ENCODE peak calls at places on chromosomes 11 and 22, in nine cellular contexts. V is breast epithelium, E is astrocyte of the cerebellum, K is esophagus muscularis mucosa, M is HFFc6, R is lower lobe of right lung, H is fibroblast of the aortic adventitia, T is tibial artery, G is Calu3. Q is an unnamed sample.
A peak's percentile ranks its signal among the peaks of the same experiment; 100 is the strongest.

GRCh38 chr11:6237271-6237670 is 1.6 kb upstream of the CNGA4 start:
- DNase-seq in V (no peak), E (no peak), K (no peak), M (no peak), R (no peak), H (no peak), T (no peak), G (no peak), Q (no peak)

GRCh38 chr11:41461057-41461681 is 1.7 kb upstream of the LRRC4C start:
- DNase-seq in V (no peak), E (no peak), K (no peak), M (no peak), R (no peak), H (peak; percentile 15), T (no peak), G (no peak), Q (no peak)

GRCh38 chr22:48098243-48098935 is 1335.9 kb downstream of the TBC1D22A start:
- DNase-seq in V (no peak), E (no peak), K (no peak), M (no peak), R (no peak), H (no peak), T (no peak), G (no peak), Q (no peak)

GRCh38 chr11:7955191-7955590 is 10.1 kb downstream of the NLRP10 start:
- DNase-seq in V (no peak), E (no peak), K (no peak), M (no peak), R (no peak), H (no peak), T (no peak), G (no peak), Q (no peak)

GRCh38 chr11:104870910-104871309 is 27.4 kb downstream of the CASP12 start:
- DNase-seq in V (no peak), E (peak; percentile 70), K (no peak), M (no peak), R (no peak), H (peak; percentile 50), T (no peak), G (no peak), Q (no peak)

GRCh38 chr11:3879967-3880542 is 24.6 kb downstream of the STIM1 start:
- DNase-seq in V (no peak), E (no peak), K (no peak), M (no peak), R (no peak), H (no peak), T (no peak), G (peak; percentile 40), Q (no peak)

GRCh38 chr11:33935466-33935865 is 43.6 kb upstream of the LMO2 start:
- DNase-seq in V (no peak), E (no peak), K (no peak), M (no peak), R (no peak), H (no peak), T (no peak), G (no peak), Q (no peak)

GRCh38 chr22:37601540-37602442 is 6.8 kb upstream of the GGA1 start:
- DNase-seq in V (peak; percentile 67), E (no peak), K (no peak), M (peak; percentile 30), R (no peak), H (peak; percentile 33), T (no peak), G (peak; percentile 88), Q (no peak)

GRCh38 chr22:19579113-19579811 is 55.1 kb upstream of the CLDN5 start:
- DNase-seq in V (no peak), E (no peak), K (no peak), M (no peak), R (no peak), H (no peak), T (no peak), G (no peak), Q (no peak)

GRCh38 chr11:120527111-120527748 is 15.7 kb downstream of the GRIK4 start:
- DNase-seq in V (no peak), E (peak; percentile 38), K (no peak), M (no peak), R (no peak), H (peak; percentile 42), T (no peak), G (no peak), Q (no peak)
- TF ChIP-seq CTCF in V (no peak), E (no peak), K (no peak), M (peak; percentile 24), R (no peak), H (no peak), T (no peak), G (no peak), Q (no peak)

DNA sequence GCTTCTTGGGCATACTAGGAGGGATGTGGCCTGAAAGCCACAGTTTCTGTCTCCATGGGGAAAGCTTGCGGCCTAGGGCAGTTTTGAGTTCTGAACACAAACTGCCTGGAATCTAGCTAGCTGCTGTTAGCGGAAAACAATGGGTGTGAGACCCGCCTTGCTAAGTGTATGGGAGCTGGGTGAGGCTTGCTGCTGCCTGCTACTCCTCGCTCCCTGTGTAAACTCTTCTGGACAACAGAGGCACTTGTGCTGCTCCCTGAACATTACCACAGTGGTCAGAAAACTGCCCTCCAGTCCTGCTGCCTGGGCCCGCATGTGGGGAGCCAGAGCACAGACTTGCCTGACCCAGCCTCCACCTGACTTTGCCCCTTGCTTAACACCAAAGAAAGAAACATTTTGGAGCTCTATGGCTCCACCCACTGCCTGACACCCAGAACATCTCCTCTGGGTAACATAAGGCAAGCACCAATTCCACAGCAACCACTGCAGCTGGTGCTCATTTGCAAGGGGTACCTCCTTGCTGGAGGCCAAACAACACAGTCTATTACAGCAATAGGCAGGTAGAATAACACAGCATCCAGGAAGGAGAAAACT is 766.3 kb upstream of the RAG2 start:
- DNase-seq in V (no peak), E (no peak), K (no peak), M (no peak), R (no peak), H (no peak), T (no peak), G (no peak), Q (no peak)
- TF ChIP-seq CTCF in V (no peak), E (no peak), K (no peak), M (no peak), R (no peak), H (no peak), T (no peak), G (no peak), Q (no peak)

GRCh38 chr22:36384766-36385400 is 2.9 kb downstream of the MYH9 start:
- DNase-seq in V (no peak), E (no peak), K (no peak), M (no peak), R (no peak), H (peak; percentile 55), T (peak; percentile 74), G (no peak), Q (no peak)
- TF ChIP-seq CTCF in V (no peak), E (no peak), K (peak; percentile 7), M (no peak), R (peak; percentile 16), H (peak; percentile 1), T (no peak), G (no peak), Q (no peak)

GRCh38 chr11:125426818-125427528 is 69.1 kb downstream of the FEZ1 start:
- DNase-seq in V (no peak), E (no peak), K (no peak), M (no peak), R (no peak), H (no peak), T (no peak), G (no peak), Q (no peak)

GRCh38 chr11:125429174-125429707 is 66.8 kb downstream of the FEZ1 start:
- DNase-seq in V (no peak), E (peak; percentile 38), K (no peak), M (peak; percentile 26), R (peak; percentile 59), H (peak; percentile 73), T (no peak), G (peak; percentile 61), Q (no peak)

GRCh38 chr11:125431009-125431408 is 65.1 kb downstream of the FEZ1 start:
- DNase-seq in V (no peak), E (no peak), K (no peak), M (no peak), R (no peak), H (no peak), T (no peak), G (no peak), Q (no peak)

GRCh38 chr11:125429807-125430678 is 66.0 kb downstream of the FEZ1 start:
- DNase-seq in V (no peak), E (no peak), K (no peak), M (no peak), R (no peak), H (no peak), T (no peak), G (no peak), Q (no peak)

GRCh38 chr11:125428486-125429173 is 67.4 kb downstream of the FEZ1 start:
- DNase-seq in V (peak; percentile 28), E (no peak), K (no peak), M (no peak), R (no peak), H (no peak), T (no peak), G (peak; percentile 16), Q (no peak)
- TF ChIP-seq CTCF in V (no peak), E (no peak), K (no peak), M (no peak), R (no peak), H (no peak), T (no peak), G (peak; percentile 5), Q (no peak)

DNA sequence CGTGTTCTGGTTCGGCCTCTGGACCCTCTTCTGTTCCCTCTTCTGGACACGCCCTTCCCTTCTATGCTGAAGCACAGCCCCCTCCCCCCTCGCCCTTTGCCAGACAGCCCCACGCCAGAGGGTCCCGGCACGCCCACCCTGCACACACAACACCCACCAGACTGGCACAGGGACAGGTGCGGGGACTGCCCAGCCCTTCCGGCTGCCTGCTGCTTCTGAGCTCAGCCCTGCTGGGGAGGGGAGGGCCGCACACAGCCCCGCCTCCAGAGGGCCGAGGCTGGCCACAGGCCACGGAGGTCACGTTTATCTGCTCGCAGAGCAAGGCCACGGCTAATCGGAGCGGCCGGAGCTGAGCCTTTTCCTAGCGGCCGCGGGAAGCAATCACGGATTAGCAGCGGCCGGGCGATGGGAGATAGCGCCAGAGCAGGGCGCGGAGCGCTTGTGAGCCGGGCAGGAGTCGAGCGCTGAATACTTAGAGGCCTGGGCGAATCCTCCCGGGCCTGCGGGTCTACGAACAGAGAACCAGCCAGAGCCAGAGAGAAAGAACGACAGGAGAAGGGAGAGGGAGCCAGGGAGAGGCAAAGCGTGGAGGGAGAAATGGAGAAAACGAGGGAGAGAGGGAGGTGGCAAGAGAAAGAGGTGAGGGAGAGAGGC is 21.5 kb downstream of the OTUB1 start:
- DNase-seq in V (no peak), E (no peak), K (peak; percentile 93), M (no peak), R (peak; percentile 84), H (peak; percentile 53), T (peak; percentile 75), G (peak; percentile 38), Q (no peak)
- TF ChIP-seq CTCF in V (no peak), E (peak; percentile 32), K (no peak), M (no peak), R (peak; percentile 27), H (peak; percentile 47), T (peak; percentile 15), G (no peak), Q (no peak)

Q was measured in activated B cell treated with CpG ODN at 0.5 μM for 24 hours.